ENCODE peak calls at places on chromosomes 6 and 20, in seven cellular contexts. R is NCI-H82, X is NAMALWA, K is non-pigmented ciliary epithelial cell, P is endothelial cell, G is endodermal cell, I is breast epithelium. T is an unnamed sample.

GRCh38 chr6:40894962-40895799 is 143.8 kb downstream of the UNC5CL start:
- DNase-seq in P (peak; percentile 69), X (no peak), G (peak; percentile 94), K (no peak), I (peak; percentile 61), R (peak; percentile 36), T (peak; percentile 53)

GRCh38 chr20:21229163-21229562 is 74.0 kb upstream of the XRN2 start:
- DNase-seq in X (no peak), P (no peak), I (no peak), R (no peak), K (no peak), G (no peak), T (no peak)

GRCh38 chr20:60117040-60117439 is 158.8 kb downstream of the CDH26 start:
- DNase-seq in R (peak; percentile 41), X (no peak), G (no peak), P (no peak), I (no peak), K (no peak), T (peak; percentile 77)

GRCh38 chr6:35669441-35669776 is 19.3 kb downstream of the FKBP5 start:
- DNase-seq in R (no peak), G (no peak), K (no peak), P (no peak), X (peak; percentile 57), I (no peak), T (no peak)

GRCh38 chr6:30888472-30889137 is 4.3 kb downstream of the DDR1 start:
- DNase-seq in K (no peak), X (no peak), I (no peak), R (no peak), G (no peak), P (no peak), T (no peak)

GRCh38 chr20:49477200-49477599 is 5.3 kb downstream of the KCNB1 start:
- DNase-seq in I (no peak), R (peak; percentile 34), G (peak; percentile 65), K (no peak), X (no peak), P (no peak), T (no peak)

GRCh38 chr6:151109361-151109760 is 130.4 kb upstream of the AKAP12 start:
- DNase-seq in G (no peak), P (no peak), X (no peak), K (no peak), I (no peak), R (no peak), T (no peak)

GRCh38 chr20:36307412-36308317 is 1.5 kb downstream of the DLGAP4 start:
- DNase-seq in I (no peak), X (no peak), G (peak; percentile 49), R (no peak), P (no peak), K (no peak), T (no peak)

GRCh38 chr6:152573762-152574161 is 63.4 kb downstream of the SYNE1 start:
- DNase-seq in I (no peak), X (no peak), P (no peak), R (no peak), K (no peak), G (no peak), T (no peak)

GRCh38 chr6:52117352-52117751 is 29.9 kb upstream of the PKHD1 start:
- DNase-seq in G (no peak), R (no peak), I (no peak), X (no peak), P (no peak), K (no peak), T (no peak)

GRCh38 chr6:3282461-3283236 is 23.9 kb downstream of the PSMG4 start:
- DNase-seq in P (no peak), I (peak; percentile 45), X (no peak), G (peak; percentile 36), R (no peak), K (no peak), T (no peak)

GRCh38 chr6:90197854-90198496 is 98.7 kb downstream of the BACH2 start:
- DNase-seq in I (no peak), G (no peak), P (no peak), X (no peak), K (no peak), R (peak; percentile 25), T (no peak)

GRCh38 chr6:112241820-112242443 is 12.4 kb downstream of the LAMA4 start:
- DNase-seq in K (no peak), X (no peak), I (no peak), R (no peak), P (no peak), G (no peak), T (no peak)

GRCh38 chr6:169988769-169989550 is 237.5 kb downstream of the ERMARD start:
- DNase-seq in I (no peak), K (no peak), R (no peak), X (no peak), G (no peak), P (no peak), T (no peak)

GRCh38 chr20:44598413-44599290 is 16.3 kb downstream of the PKIG start:
- DNase-seq in R (no peak), I (no peak), X (no peak), K (no peak), P (no peak), G (no peak), T (peak; percentile 47)

GRCh38 chr20:61280217-61280980 is 28.3 kb downstream of the CDH4 start:
- DNase-seq in I (no peak), P (no peak), X (no peak), K (no peak), R (no peak), G (no peak), T (no peak)

GRCh38 chr6:125363360-125364121 is 61.8 kb upstream of the HDDC2 start:
- DNase-seq in P (peak; percentile 74), K (no peak), R (peak; percentile 84), G (peak; percentile 92), I (no peak), X (no peak), T (peak; percentile 13)

GRCh38 chr6:157811476-157812173 is 11.4 kb upstream of the SNX9 start:
- DNase-seq in P (no peak), K (no peak), G (no peak), X (no peak), I (no peak), R (no peak), T (no peak)

GRCh38 chr6:115575298-115575697 is 485.4 kb downstream of the FRK start:
- DNase-seq in I (no peak), P (no peak), K (no peak), X (no peak), R (no peak), G (no peak), T (no peak)

GRCh38 chr6:29633532-29633901 is 534 bp upstream of the GABBR1 start:
- DNase-seq in X (peak; percentile 36), P (no peak), R (no peak), K (no peak), I (no peak), G (no peak), T (no peak)

GRCh38 chr6:60952500-60952899 is 1333.5 kb downstream of the KHDRBS2 start:
- DNase-seq in I (no peak), K (no peak), P (no peak), G (no peak), R (no peak), X (no peak), T (no peak)

GRCh38 chr20:57451759-57452661 is 60.8 kb downstream of the RBM38 start:
- DNase-seq in X (peak; percentile 52), P (no peak), K (no peak), G (no peak), I (no peak), R (no peak), T (peak; percentile 96)

GRCh38 chr6:87586371-87587077 is 3.3 kb downstream of the RARS2 start:
- DNase-seq in X (no peak), R (no peak), K (no peak), G (no peak), I (no peak), P (no peak), T (no peak)

GRCh38 chr6:25041676-25042598 is 106.2 kb upstream of the RIPOR2 start:
- DNase-seq in K (no peak), R (no peak), P (no peak), G (peak; percentile 57), X (peak; percentile 15), I (no peak), T (no peak)

GRCh38 chr20:49894073-49894470 is 21.3 kb downstream of the SPATA2 start:
- DNase-seq in I (no peak), G (no peak), K (no peak), X (no peak), R (no peak), P (no peak), T (no peak)

GRCh38 chr6:44630125-44631028 is 242.9 kb downstream of the CDC5L start:
- DNase-seq in G (peak; percentile 93), I (no peak), P (peak; percentile 60), R (peak; percentile 85), X (peak; percentile 57), K (no peak), T (peak; percentile 41)

GRCh38 chr6:42251911-42252637 is 34.4 kb upstream of the MRPS10 start:
- DNase-seq in R (peak; percentile 55), P (no peak), K (no peak), G (no peak), I (no peak), X (no peak), T (peak; percentile 35)

GRCh38 chr6:149246691-149247384 is 70.7 kb upstream of the TAB2 start:
- DNase-seq in R (no peak), X (no peak), K (no peak), P (no peak), I (no peak), G (no peak), T (no peak)

GRCh38 chr20:56750430-56750829 is 121.3 kb downstream of the TFAP2C start:
- DNase-seq in X (no peak), P (no peak), I (no peak), R (peak; percentile 39), G (peak; percentile 89), K (no peak), T (no peak)

GRCh38 chr20:48813930-48814546 is 13.8 kb downstream of the PREX1 start:
- DNase-seq in X (no peak), G (no peak), I (no peak), P (no peak), R (peak; percentile 69), K (no peak), T (no peak)

GRCh38 chr20:37526839-37527637 is 638 bp downstream of the BLCAP start:
- DNase-seq in I (no peak), K (no peak), G (peak; percentile 59), P (peak; percentile 44), X (peak; percentile 14), R (peak; percentile 45), T (peak; percentile 42)

GRCh38 chr20:10040070-10040970 is 5.5 kb downstream of the ANKEF1 start:
- DNase-seq in G (no peak), R (peak; percentile 4), I (no peak), K (peak; percentile 35), X (no peak), P (no peak), T (no peak)

T was measured in KBM-7.